ENCODE peak calls at places on chromosomes 3 and 15, in eight cellular contexts. E, A, L, Y, W, K, T and R are unnamed samples.

GRCh38 chr3:117439812-117440211 is 730.2 kb downstream of the TUSC7 start:
- DNase-seq in Y (no peak), T (no peak), K (no peak), E (no peak), A (no peak), W (peak; percentile 36), L (no peak), R (peak; percentile 15)

GRCh38 chr15:91942676-91943417 is 89.3 kb downstream of the SLCO3A1 start:
- DNase-seq in Y (no peak), E (peak; percentile 79), K (no peak), L (peak; percentile 72), A (peak; percentile 45), W (no peak), T (no peak), R (peak; percentile 90)

GRCh38 chr3:60696559-60697125 is 554.6 kb downstream of the FHIT start:
- DNase-seq in T (no peak), L (no peak), A (no peak), W (no peak), K (no peak), Y (no peak), E (no peak), R (no peak)

GRCh38 chr3:121748638-121749275 is 784 bp downstream of the GOLGB1 start:
- DNase-seq in L (peak; percentile 77), Y (peak; percentile 3), A (peak; percentile 15), W (no peak), T (no peak), E (no peak), K (no peak), R (peak; percentile 88)

GRCh38 chr3:155101398-155101797 is 21.3 kb downstream of the MME start:
- DNase-seq in E (peak; percentile 59), L (no peak), T (no peak), Y (no peak), W (no peak), A (no peak), K (no peak), R (no peak)

GRCh38 chr3:133384331-133385027 is 15.4 kb upstream of the BFSP2 start:
- DNase-seq in K (peak; percentile 83), E (no peak), T (peak; percentile 61), A (no peak), L (peak; percentile 70), Y (no peak), W (peak; percentile 86), R (peak; percentile 68)

GRCh38 chr3:13495921-13496723 is 16.0 kb downstream of the HDAC11 start:
- DNase-seq in L (peak; percentile 86), E (peak; percentile 85), W (peak; percentile 84), T (peak; percentile 68), K (peak; percentile 84), A (peak; percentile 62), Y (peak; percentile 62), R (peak; percentile 90)

GRCh38 chr3:131361464-131362421 is 19.8 kb upstream of the NUDT16 start:
- DNase-seq in W (peak; percentile 89), E (no peak), K (peak; percentile 99), T (peak; percentile 83), A (no peak), Y (no peak), L (peak; percentile 96), R (peak; percentile 98)

GRCh38 chr3:172680684-172681083 is 30.2 kb downstream of the NCEH1 start:
- DNase-seq in K (no peak), A (no peak), L (no peak), W (no peak), Y (no peak), E (peak; percentile 72), T (no peak), R (no peak)

GRCh38 chr3:96236499-96236898 is 577.9 kb upstream of the EPHA6 start:
- DNase-seq in L (no peak), A (no peak), Y (no peak), T (no peak), E (no peak), K (no peak), W (no peak), R (no peak)

GRCh38 chr3:99721633-99722007 is 83.2 kb downstream of the COL8A1 start:
- DNase-seq in T (no peak), E (no peak), W (no peak), A (no peak), K (no peak), L (no peak), Y (no peak), R (no peak)

GRCh38 chr15:72784233-72784876 is 797 bp upstream of the ADPGK start:
- DNase-seq in Y (peak; percentile 27), L (no peak), A (no peak), T (no peak), W (no peak), E (peak; percentile 71), K (no peak), R (no peak)